ENCODE peak calls at places on chromosome 1, in nine cellular contexts. R is head of caudate nucleus; U is activated CD8-positive, alpha-beta T cell treated with anti-CD3 and anti-CD28 coated beads, Interleukin-2, amount 10 ng/mL, durations not matched to agents 7 days and 5 days; P is posterior cingulate gyrus; G is MM.1S; Y is HT-29; V is CD8-positive, alpha-beta T cell; K is CD8-positive, alpha-beta memory T cell; F is activated CD8-positive, alpha-beta memory T cell treated with anti-CD3 and anti-CD28 coated beads, Interleukin-2, amount 50 U/mL, for 4 hours. Q is an unnamed sample.

GRCh38 chr1:214277704-214278635 is 3.0 kb upstream of the SMYD2 start:
- DNase-seq in R (no peak), U (no peak), P (no peak), G (no peak), Y (no peak), V (no peak), K (no peak), F (no peak), Q (no peak)

GRCh38 chr1:185338719-185339622 is 21.9 kb upstream of the IVNS1ABP start:
- DNase-seq in R (no peak), U (peak; percentile 90), P (peak; percentile 18), G (peak; percentile 80), Y (no peak), V (peak; percentile 55), K (peak; percentile 60), F (no peak), Q (peak; percentile 4)

GRCh38 chr1:201752333-201752732 is 76.6 kb upstream of the IPO9 start:
- DNase-seq in R (no peak), U (no peak), P (no peak), G (no peak), Y (no peak), V (no peak), K (no peak), F (no peak), Q (no peak)

GRCh38 chr1:1858382-1859086 is 32.4 kb downstream of the GNB1 start:
- DNase-seq in R (peak; percentile 33), U (no peak), P (peak; percentile 29), G (no peak), Y (peak; percentile 84), V (peak; percentile 44), K (peak; percentile 23), F (no peak), Q (peak; percentile 5)

GRCh38 chr1:118485757-118486156 is 300.7 kb upstream of the SPAG17 start:
- DNase-seq in R (no peak), U (no peak), P (no peak), G (no peak), Y (no peak), V (no peak), K (no peak), F (no peak), Q (no peak)

GRCh38 chr1:114024049-114024448 is 44.8 kb downstream of the OLFML3 start:
- DNase-seq in R (no peak), U (no peak), P (no peak), G (no peak), Y (no peak), V (no peak), K (no peak), F (no peak), Q (no peak)

GRCh38 chr1:70360321-70360720 is 5.8 kb upstream of the ANKRD13C start:
- DNase-seq in R (no peak), U (no peak), P (no peak), G (no peak), Y (peak; percentile 23), V (no peak), K (no peak), F (no peak), Q (no peak)

GRCh38 chr1:93556291-93556690 is 108.4 kb downstream of the FNBP1L start:
- DNase-seq in R (no peak), U (no peak), P (no peak), G (no peak), Y (peak; percentile 64), V (no peak), K (no peak), F (no peak), Q (no peak)

GRCh38 chr1:40592107-40592773 is 60.8 kb downstream of the ZNF684 start:
- DNase-seq in R (no peak), U (peak; percentile 33), P (no peak), G (peak; percentile 68), Y (peak; percentile 73), V (no peak), K (no peak), F (no peak), Q (no peak)

GRCh38 chr1:153100241-153100640 is 5.9 kb upstream of the SPRR2E start:
- DNase-seq in R (no peak), U (no peak), P (no peak), G (peak; percentile 3), Y (no peak), V (no peak), K (no peak), F (no peak), Q (no peak)